ENCODE peak calls at places on chromosomes 3 and 15, in five cellular contexts. G is HEK293T, V is NCI-H1105, S is tibial artery, O is A549. D is an unnamed sample.

GRCh38 chr15:80695911-80696651 is 971 bp downstream of the ABHD17C start:
- DNase-seq in G (peak), V (no peak), S (no peak), O (peak), D (no peak)

GRCh38 chr15:25862087-25862468 is 1.0 kb downstream of the ATP10A start:
- DNase-seq in G (no peak), V (no peak), S (no peak), O (no peak), D (no peak)

GRCh38 chr3:50231581-50231980 is 4.4 kb upstream of the GNAI2 start:
- DNase-seq in G (no peak), V (no peak), S (no peak), O (no peak), D (no peak)

GRCh38 chr3:109336272-109336957 is 931 bp downstream of the DPPA4 start:
- DNase-seq in G (no peak), V (no peak), S (no peak), O (no peak), D (no peak)

GRCh38 chr3:4744405-4745239 is 234.6 kb upstream of the BHLHE40 start:
- DNase-seq in G (no peak), V (no peak), S (no peak), O (peak), D (no peak)

GRCh38 chr15:55383687-55384086 is 24.5 kb downstream of the CCPG1 start:
- DNase-seq in G (no peak), V (no peak), S (no peak), O (no peak), D (no peak)

GRCh38 chr15:62591842-62592838 is 427.1 kb upstream of the C2CD4B start:
- DNase-seq in G (no peak), V (no peak), S (no peak), O (no peak), D (no peak)

GRCh38 chr15:96064351-96064756 is 266.1 kb upstream of the NR2F2 start:
- DNase-seq in G (no peak), V (no peak), S (no peak), O (no peak), D (no peak)

GRCh38 chr3:13658681-13659080 is 109.8 kb downstream of the FBLN2 start:
- DNase-seq in G (no peak), V (no peak), S (no peak), O (no peak), D (no peak)

GRCh38 chr15:36079021-36079420 is 500.4 kb upstream of the CDIN1 start:
- DNase-seq in G (no peak), V (no peak), S (no peak), O (no peak), D (no peak)

GRCh38 chr15:78811825-78812183 is 540 bp upstream of the ADAMTS7 start:
- DNase-seq in G (no peak), V (no peak), S (no peak), O (no peak), D (no peak)

GRCh38 chr3:122680381-122681293 is at the start of gene PARP14:
- DNase-seq in G (no peak), V (peak), S (peak), O (peak), D (peak)